ENCODE peak calls at places on chromosomes 11 and 22, in ten cellular contexts. One of them, this sample, is unnamed. For H3K4me1, the result is how much of the 10 kb centered on the place peaks cover.

GRCh38 chr11:63710476-63711217 is 29.3 kb downstream of the RTN3 start:
- DNase-seq in NT2/D1: no peak
- DNase-seq in heart right ventricle: no peak
- DNase-seq in ovary: no peak
- DNase-seq in CD4-positive, CD25-positive, alpha-beta regulatory T cell: no peak
- DNase-seq in HCT116: no peak
- DNase-seq in mucosa of descending colon: no peak
- DNase-seq in left ventricle myocardium inferior: no peak
- DNase-seq in Caco-2: peak
- DNase-seq in kidney: no peak
- DNase-seq in this sample: no peak

GRCh38 chr11:27471067-27471587 is 1.5 kb downstream of the LGR4 start:
- DNase-seq in NT2/D1: no peak
- DNase-seq in heart right ventricle: no peak
- DNase-seq in ovary: no peak
- DNase-seq in CD4-positive, CD25-positive, alpha-beta regulatory T cell: no peak
- DNase-seq in HCT116: no peak
- DNase-seq in mucosa of descending colon: no peak
- DNase-seq in left ventricle myocardium inferior: no peak
- DNase-seq in Caco-2: no peak
- DNase-seq in kidney: no peak
- DNase-seq in this sample: no peak

GRCh38 chr11:61162092-61162935 is 1.1 kb upstream of the VPS37C start:
- DNase-seq in NT2/D1: no peak
- DNase-seq in heart right ventricle: no peak
- DNase-seq in ovary: no peak
- DNase-seq in CD4-positive, CD25-positive, alpha-beta regulatory T cell: peak
- DNase-seq in HCT116: peak
- DNase-seq in mucosa of descending colon: no peak
- DNase-seq in left ventricle myocardium inferior: no peak
- DNase-seq in Caco-2: peak
- DNase-seq in kidney: no peak
- DNase-seq in this sample: no peak

GRCh38 chr11:57073121-57073520 is 84.4 kb downstream of the OR5AK2 start:
- DNase-seq in NT2/D1: no peak
- DNase-seq in heart right ventricle: no peak
- DNase-seq in ovary: no peak
- DNase-seq in CD4-positive, CD25-positive, alpha-beta regulatory T cell: no peak
- DNase-seq in HCT116: no peak
- DNase-seq in mucosa of descending colon: no peak
- DNase-seq in left ventricle myocardium inferior: no peak
- DNase-seq in Caco-2: no peak
- DNase-seq in kidney: no peak
- DNase-seq in this sample: no peak

GRCh38 chr11:2311456-2312201 is 9.8 kb downstream of the TSPAN32 start:
- DNase-seq in NT2/D1: no peak
- DNase-seq in heart right ventricle: no peak
- DNase-seq in ovary: no peak
- DNase-seq in CD4-positive, CD25-positive, alpha-beta regulatory T cell: no peak
- DNase-seq in HCT116: no peak
- DNase-seq in mucosa of descending colon: peak
- DNase-seq in left ventricle myocardium inferior: no peak
- DNase-seq in Caco-2: peak
- DNase-seq in kidney: peak
- DNase-seq in this sample: peak

GRCh38 chr11:76880314-76880713 is 19.6 kb downstream of the ACER3 start:
- DNase-seq in NT2/D1: no peak
- DNase-seq in heart right ventricle: no peak
- DNase-seq in ovary: no peak
- DNase-seq in CD4-positive, CD25-positive, alpha-beta regulatory T cell: no peak
- DNase-seq in HCT116: no peak
- DNase-seq in mucosa of descending colon: no peak
- DNase-seq in left ventricle myocardium inferior: no peak
- DNase-seq in Caco-2: no peak
- DNase-seq in kidney: no peak
- DNase-seq in this sample: no peak

GRCh38 chr11:12902784-12903491 is 106.2 kb upstream of the RASSF10 start:
- DNase-seq in NT2/D1: no peak
- DNase-seq in heart right ventricle: no peak
- DNase-seq in ovary: no peak
- DNase-seq in CD4-positive, CD25-positive, alpha-beta regulatory T cell: no peak
- DNase-seq in HCT116: no peak
- DNase-seq in mucosa of descending colon: no peak
- DNase-seq in left ventricle myocardium inferior: no peak
- DNase-seq in Caco-2: no peak
- DNase-seq in kidney: no peak
- DNase-seq in this sample: no peak

GRCh38 chr22:43126506-43127165 is 16.1 kb downstream of the BIK start:
- DNase-seq in NT2/D1: no peak
- DNase-seq in heart right ventricle: no peak
- DNase-seq in ovary: no peak
- DNase-seq in CD4-positive, CD25-positive, alpha-beta regulatory T cell: no peak
- DNase-seq in HCT116: peak
- DNase-seq in mucosa of descending colon: peak
- DNase-seq in left ventricle myocardium inferior: no peak
- DNase-seq in Caco-2: peak
- DNase-seq in kidney: peak
- DNase-seq in this sample: no peak

GRCh38 chr11:112525844-112526590 is 265.4 kb upstream of the PLET1 start:
- DNase-seq in NT2/D1: no peak
- DNase-seq in heart right ventricle: no peak
- DNase-seq in ovary: no peak
- DNase-seq in CD4-positive, CD25-positive, alpha-beta regulatory T cell: no peak
- DNase-seq in HCT116: no peak
- DNase-seq in mucosa of descending colon: no peak
- DNase-seq in left ventricle myocardium inferior: no peak
- DNase-seq in Caco-2: no peak
- DNase-seq in kidney: no peak
- DNase-seq in this sample: no peak

GRCh38 chr11:127108838-127109237 is 108.3 kb upstream of the KIRREL3 start:
- DNase-seq in NT2/D1: no peak
- DNase-seq in heart right ventricle: no peak
- DNase-seq in ovary: no peak
- DNase-seq in CD4-positive, CD25-positive, alpha-beta regulatory T cell: no peak
- DNase-seq in HCT116: no peak
- DNase-seq in mucosa of descending colon: no peak
- DNase-seq in left ventricle myocardium inferior: no peak
- DNase-seq in Caco-2: no peak
- DNase-seq in kidney: no peak
- DNase-seq in this sample: no peak

GRCh38 chr11:112162761-112163669 is 879 bp downstream of the IL18 start:
- DNase-seq in NT2/D1: no peak
- DNase-seq in heart right ventricle: no peak
- DNase-seq in ovary: no peak
- DNase-seq in CD4-positive, CD25-positive, alpha-beta regulatory T cell: no peak
- DNase-seq in HCT116: no peak
- DNase-seq in mucosa of descending colon: no peak
- DNase-seq in left ventricle myocardium inferior: no peak
- DNase-seq in Caco-2: no peak
- DNase-seq in kidney: no peak
- DNase-seq in this sample: no peak

GRCh38 chr11:113896156-113896879 is 8.3 kb upstream of the HTR3B start:
- DNase-seq in NT2/D1: no peak
- DNase-seq in heart right ventricle: no peak
- DNase-seq in ovary: no peak
- DNase-seq in CD4-positive, CD25-positive, alpha-beta regulatory T cell: peak
- DNase-seq in HCT116: peak
- DNase-seq in mucosa of descending colon: no peak
- DNase-seq in left ventricle myocardium inferior: no peak
- DNase-seq in Caco-2: no peak
- DNase-seq in kidney: no peak
- DNase-seq in this sample: peak

GRCh38 chr11:65013130-65013691 is 749 bp upstream of the ARL2 start:
- DNase-seq in NT2/D1: peak
- DNase-seq in heart right ventricle: peak
- DNase-seq in ovary: peak
- DNase-seq in CD4-positive, CD25-positive, alpha-beta regulatory T cell: no peak
- DNase-seq in HCT116: no peak
- DNase-seq in mucosa of descending colon: peak
- DNase-seq in left ventricle myocardium inferior: no peak
- DNase-seq in Caco-2: peak
- DNase-seq in kidney: peak
- DNase-seq in this sample: peak

GRCh38 chr22:19722175-19722914 is 994 bp upstream of the GP1BB start:
- DNase-seq in NT2/D1: no peak
- DNase-seq in heart right ventricle: peak
- DNase-seq in ovary: no peak
- DNase-seq in CD4-positive, CD25-positive, alpha-beta regulatory T cell: no peak
- DNase-seq in HCT116: no peak
- DNase-seq in mucosa of descending colon: no peak
- DNase-seq in left ventricle myocardium inferior: no peak
- DNase-seq in Caco-2: no peak
- DNase-seq in kidney: no peak
- DNase-seq in this sample: no peak

GRCh38 chr11:102883132-102883531 is 8.3 kb upstream of the MMP12 start:
- DNase-seq in NT2/D1: no peak
- DNase-seq in heart right ventricle: no peak
- DNase-seq in ovary: no peak
- DNase-seq in CD4-positive, CD25-positive, alpha-beta regulatory T cell: no peak
- DNase-seq in HCT116: no peak
- DNase-seq in mucosa of descending colon: no peak
- DNase-seq in left ventricle myocardium inferior: no peak
- DNase-seq in Caco-2: no peak
- DNase-seq in kidney: no peak
- DNase-seq in this sample: no peak

GRCh38 chr11:27183672-27184457 is 143.2 kb downstream of the BBOX1 start:
- DNase-seq in NT2/D1: peak
- DNase-seq in heart right ventricle: no peak
- DNase-seq in ovary: peak
- DNase-seq in CD4-positive, CD25-positive, alpha-beta regulatory T cell: peak
- DNase-seq in HCT116: peak
- DNase-seq in mucosa of descending colon: no peak
- DNase-seq in left ventricle myocardium inferior: no peak
- DNase-seq in Caco-2: peak
- DNase-seq in kidney: no peak
- DNase-seq in this sample: no peak

GRCh38 chr11:28072321-28072720 is 35.6 kb downstream of the KIF18A start:
- DNase-seq in NT2/D1: no peak
- DNase-seq in heart right ventricle: no peak
- DNase-seq in ovary: no peak
- DNase-seq in CD4-positive, CD25-positive, alpha-beta regulatory T cell: no peak
- DNase-seq in HCT116: no peak
- DNase-seq in mucosa of descending colon: no peak
- DNase-seq in left ventricle myocardium inferior: no peak
- DNase-seq in Caco-2: no peak
- DNase-seq in kidney: no peak
- DNase-seq in this sample: no peak

GRCh38 chr11:129639300-129639699 is 176.3 kb upstream of the TMEM45B start:
- DNase-seq in NT2/D1: no peak
- DNase-seq in heart right ventricle: no peak
- DNase-seq in ovary: no peak
- DNase-seq in CD4-positive, CD25-positive, alpha-beta regulatory T cell: no peak
- DNase-seq in HCT116: peak
- DNase-seq in mucosa of descending colon: no peak
- DNase-seq in left ventricle myocardium inferior: no peak
- DNase-seq in Caco-2: no peak
- DNase-seq in kidney: no peak
- DNase-seq in this sample: no peak

GRCh38 chr11:122145715-122146274 is 29.8 kb upstream of the BLID start:
- DNase-seq in NT2/D1: no peak
- DNase-seq in heart right ventricle: no peak
- DNase-seq in ovary: no peak
- DNase-seq in CD4-positive, CD25-positive, alpha-beta regulatory T cell: no peak
- DNase-seq in HCT116: no peak
- DNase-seq in mucosa of descending colon: no peak
- DNase-seq in left ventricle myocardium inferior: no peak
- DNase-seq in Caco-2: no peak
- DNase-seq in kidney: no peak
- DNase-seq in this sample: no peak

GRCh38 chr11:47005441-47005840 is 68.9 kb downstream of the CSTPP1 start:
- DNase-seq in NT2/D1: no peak
- DNase-seq in heart right ventricle: no peak
- DNase-seq in ovary: no peak
- DNase-seq in CD4-positive, CD25-positive, alpha-beta regulatory T cell: no peak
- DNase-seq in HCT116: no peak
- DNase-seq in mucosa of descending colon: no peak
- DNase-seq in left ventricle myocardium inferior: no peak
- DNase-seq in Caco-2: no peak
- DNase-seq in kidney: no peak
- DNase-seq in this sample: no peak
- H3K4me1 ChIP-seq in NT2/D1: under half
- H3K4me1 ChIP-seq in heart right ventricle: under half
- H3K4me1 ChIP-seq in ovary: under half
- H3K4me1 ChIP-seq in CD4-positive, CD25-positive, alpha-beta regulatory T cell: under half
- H3K4me1 ChIP-seq in HCT116: under half
- H3K4me1 ChIP-seq in mucosa of descending colon: under half
- H3K4me1 ChIP-seq in left ventricle myocardium inferior: under half
- H3K4me1 ChIP-seq in Caco-2: under half
- H3K4me1 ChIP-seq in kidney: under half
- H3K4me1 ChIP-seq in this sample: under half

GRCh38 chr11:773830-774229 is 3.5 kb downstream of the GATD1 start:
- DNase-seq in NT2/D1: no peak
- DNase-seq in heart right ventricle: no peak
- DNase-seq in ovary: no peak
- DNase-seq in CD4-positive, CD25-positive, alpha-beta regulatory T cell: no peak
- DNase-seq in HCT116: no peak
- DNase-seq in mucosa of descending colon: no peak
- DNase-seq in left ventricle myocardium inferior: no peak
- DNase-seq in Caco-2: no peak
- DNase-seq in kidney: no peak
- DNase-seq in this sample: no peak
- H3K4me1 ChIP-seq in NT2/D1: under half
- H3K4me1 ChIP-seq in heart right ventricle: under half
- H3K4me1 ChIP-seq in ovary: under half
- H3K4me1 ChIP-seq in CD4-positive, CD25-positive, alpha-beta regulatory T cell: under half
- H3K4me1 ChIP-seq in HCT116: under half
- H3K4me1 ChIP-seq in mucosa of descending colon: under half
- H3K4me1 ChIP-seq in left ventricle myocardium inferior: under half
- H3K4me1 ChIP-seq in Caco-2: under half
- H3K4me1 ChIP-seq in kidney: under half
- H3K4me1 ChIP-seq in this sample: under half

DNA sequence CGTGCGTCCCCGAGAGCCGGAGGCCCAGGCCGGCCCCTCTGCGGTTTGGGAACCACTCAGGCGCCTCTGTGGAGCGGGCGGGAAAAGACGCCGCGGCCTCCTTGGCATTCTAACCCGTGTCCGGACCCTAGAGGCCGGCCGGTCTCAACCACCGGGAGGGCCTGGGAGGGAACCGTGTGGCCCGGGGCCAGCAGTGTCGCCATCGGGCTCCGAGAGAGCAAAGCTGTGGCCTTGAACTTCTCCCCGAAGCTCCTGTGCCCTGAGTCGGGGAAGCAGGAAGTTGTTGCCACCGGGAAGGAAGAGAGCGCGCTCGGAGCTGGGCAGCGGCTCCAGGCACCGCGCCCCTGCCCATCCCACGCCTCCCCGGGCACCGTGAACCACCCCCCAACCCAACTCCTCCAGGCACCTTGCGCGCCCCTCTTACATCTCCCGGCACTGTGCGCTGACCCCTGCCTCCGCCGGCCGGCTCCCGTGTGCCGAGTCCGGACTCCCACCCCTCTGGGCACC is 80.1 kb upstream of the PPARA start:
- DNase-seq in NT2/D1: no peak
- DNase-seq in heart right ventricle: peak
- DNase-seq in ovary: peak
- DNase-seq in CD4-positive, CD25-positive, alpha-beta regulatory T cell: no peak
- DNase-seq in HCT116: no peak
- DNase-seq in mucosa of descending colon: peak
- DNase-seq in left ventricle myocardium inferior: peak
- DNase-seq in Caco-2: peak
- DNase-seq in kidney: peak
- DNase-seq in this sample: peak
- H3K4me1 ChIP-seq in NT2/D1: under half
- H3K4me1 ChIP-seq in heart right ventricle: half or more
- H3K4me1 ChIP-seq in ovary: under half
- H3K4me1 ChIP-seq in CD4-positive, CD25-positive, alpha-beta regulatory T cell: under half
- H3K4me1 ChIP-seq in HCT116: half or more
- H3K4me1 ChIP-seq in mucosa of descending colon: under half
- H3K4me1 ChIP-seq in left ventricle myocardium inferior: half or more
- H3K4me1 ChIP-seq in Caco-2: under half
- H3K4me1 ChIP-seq in kidney: under half
- H3K4me1 ChIP-seq in this sample: under half

GRCh38 chr11:47398011-47398410 is 10.4 kb upstream of the SLC39A13 start:
- DNase-seq in NT2/D1: no peak
- DNase-seq in heart right ventricle: no peak
- DNase-seq in ovary: no peak
- DNase-seq in CD4-positive, CD25-positive, alpha-beta regulatory T cell: no peak
- DNase-seq in HCT116: no peak
- DNase-seq in mucosa of descending colon: peak
- DNase-seq in left ventricle myocardium inferior: no peak
- DNase-seq in Caco-2: no peak
- DNase-seq in kidney: peak
- DNase-seq in this sample: no peak
- H3K4me1 ChIP-seq in NT2/D1: under half
- H3K4me1 ChIP-seq in heart right ventricle: under half
- H3K4me1 ChIP-seq in ovary: under half
- H3K4me1 ChIP-seq in CD4-positive, CD25-positive, alpha-beta regulatory T cell: half or more
- H3K4me1 ChIP-seq in HCT116: under half
- H3K4me1 ChIP-seq in mucosa of descending colon: under half
- H3K4me1 ChIP-seq in left ventricle myocardium inferior: under half
- H3K4me1 ChIP-seq in Caco-2: under half
- H3K4me1 ChIP-seq in kidney: under half
- H3K4me1 ChIP-seq in this sample: under half